ENCODE peak calls at places on chromosomes 13 and 19, in five cellular contexts. One of them, this sample, is unnamed.

GRCh38 chr19:2578911-2579677 is 103.2 kb downstream of the GADD45B start:
- DNase-seq in ELR: peak; percentile 92
- DNase-seq in HS-27A: peak; percentile 83
- DNase-seq in T-cell: peak; percentile 48
- DNase-seq in activated naive CD8-positive, alpha-beta T cell treated with anti-CD3 and anti-CD28 coated beads, Interleukin-2, amount 50 U/mL, for 24 hours: peak; percentile 72
- DNase-seq in this sample: peak; percentile 61

GRCh38 chr13:99575376-99575775 is 74.1 kb downstream of the TM9SF2 start:
- DNase-seq in ELR: no peak
- DNase-seq in HS-27A: no peak
- DNase-seq in T-cell: no peak
- DNase-seq in activated naive CD8-positive, alpha-beta T cell treated with anti-CD3 and anti-CD28 coated beads, Interleukin-2, amount 50 U/mL, for 24 hours: no peak
- DNase-seq in this sample: no peak

GRCh38 chr19:49393871-49394270 is 5.8 kb downstream of the KASH5 start:
- DNase-seq in ELR: no peak
- DNase-seq in HS-27A: no peak
- DNase-seq in T-cell: no peak
- DNase-seq in activated naive CD8-positive, alpha-beta T cell treated with anti-CD3 and anti-CD28 coated beads, Interleukin-2, amount 50 U/mL, for 24 hours: no peak
- DNase-seq in this sample: no peak

GRCh38 chr13:102399791-102400618 is 1.8 kb downstream of the FGF14 start:
- DNase-seq in ELR: no peak
- DNase-seq in HS-27A: no peak
- DNase-seq in T-cell: no peak
- DNase-seq in activated naive CD8-positive, alpha-beta T cell treated with anti-CD3 and anti-CD28 coated beads, Interleukin-2, amount 50 U/mL, for 24 hours: peak; percentile 14
- DNase-seq in this sample: no peak

GRCh38 chr13:108987945-108988344 is 358.5 kb downstream of the MYO16 start:
- DNase-seq in ELR: no peak
- DNase-seq in HS-27A: no peak
- DNase-seq in T-cell: no peak
- DNase-seq in activated naive CD8-positive, alpha-beta T cell treated with anti-CD3 and anti-CD28 coated beads, Interleukin-2, amount 50 U/mL, for 24 hours: no peak
- DNase-seq in this sample: no peak

GRCh38 chr19:10981496-10981895 is 20.7 kb downstream of the SMARCA4 start:
- DNase-seq in ELR: peak; percentile 18
- DNase-seq in HS-27A: no peak
- DNase-seq in T-cell: no peak
- DNase-seq in activated naive CD8-positive, alpha-beta T cell treated with anti-CD3 and anti-CD28 coated beads, Interleukin-2, amount 50 U/mL, for 24 hours: no peak
- DNase-seq in this sample: no peak

GRCh38 chr19:50460161-50460765 is 16.0 kb upstream of the EMC10 start:
- DNase-seq in ELR: peak; percentile 57
- DNase-seq in HS-27A: peak; percentile 42
- DNase-seq in T-cell: no peak
- DNase-seq in activated naive CD8-positive, alpha-beta T cell treated with anti-CD3 and anti-CD28 coated beads, Interleukin-2, amount 50 U/mL, for 24 hours: peak; percentile 18
- DNase-seq in this sample: peak; percentile 39

GRCh38 chr13:23696610-23697009 is 126.4 kb downstream of the TNFRSF19 start:
- DNase-seq in ELR: no peak
- DNase-seq in HS-27A: no peak
- DNase-seq in T-cell: no peak
- DNase-seq in activated naive CD8-positive, alpha-beta T cell treated with anti-CD3 and anti-CD28 coated beads, Interleukin-2, amount 50 U/mL, for 24 hours: no peak
- DNase-seq in this sample: no peak

GRCh38 chr19:41882568-41883462 is at the start of gene ARHGEF1:
- DNase-seq in ELR: peak; percentile 63
- DNase-seq in HS-27A: no peak
- DNase-seq in T-cell: peak; percentile 43
- DNase-seq in activated naive CD8-positive, alpha-beta T cell treated with anti-CD3 and anti-CD28 coated beads, Interleukin-2, amount 50 U/mL, for 24 hours: peak; percentile 69
- DNase-seq in this sample: no peak

GRCh38 chr19:2487090-2487489 is 11.2 kb downstream of the GADD45B start:
- DNase-seq in ELR: no peak
- DNase-seq in HS-27A: no peak
- DNase-seq in T-cell: no peak
- DNase-seq in activated naive CD8-positive, alpha-beta T cell treated with anti-CD3 and anti-CD28 coated beads, Interleukin-2, amount 50 U/mL, for 24 hours: no peak
- DNase-seq in this sample: no peak

GRCh38 chr13:30908416-30908980 is 2.4 kb downstream of the MEDAG start:
- DNase-seq in ELR: no peak
- DNase-seq in HS-27A: no peak
- DNase-seq in T-cell: no peak
- DNase-seq in activated naive CD8-positive, alpha-beta T cell treated with anti-CD3 and anti-CD28 coated beads, Interleukin-2, amount 50 U/mL, for 24 hours: no peak
- DNase-seq in this sample: no peak

GRCh38 chr19:17333611-17334413 is 843 bp downstream of the ANO8 start:
- DNase-seq in ELR: peak; percentile 92
- DNase-seq in HS-27A: no peak
- DNase-seq in T-cell: peak; percentile 56
- DNase-seq in activated naive CD8-positive, alpha-beta T cell treated with anti-CD3 and anti-CD28 coated beads, Interleukin-2, amount 50 U/mL, for 24 hours: peak; percentile 79
- DNase-seq in this sample: no peak

GRCh38 chr13:49046002-49046401 is 70.3 kb downstream of the FNDC3A start:
- DNase-seq in ELR: no peak
- DNase-seq in HS-27A: no peak
- DNase-seq in T-cell: no peak
- DNase-seq in activated naive CD8-positive, alpha-beta T cell treated with anti-CD3 and anti-CD28 coated beads, Interleukin-2, amount 50 U/mL, for 24 hours: no peak
- DNase-seq in this sample: no peak